ENCODE peak calls at places on chromosome 2, in nine cellular contexts. K is fibroblast of the conjunctiva; J is astrocyte of the spinal cord; L is activated T-cell treated with anti-CD3 and anti-CD28 coated beads, Interleukin-2, amount 50 U/mL, for 72 hours; R is GM03348; X is fibroblast of lung; F is nephron progenitor cell; U is EH; W is activated T-helper 9 cell treated with anti-CD3 and anti-CD28 coated beads, Interleukin-2, amount 50 U/mL, for 16 hours. Q is an unnamed sample.

GRCh38 chr2:156580501-156580900 is 144.3 kb downstream of the GPD2 start:
- DNase-seq in F (no peak), U (no peak), J (no peak), K (no peak), R (no peak), X (no peak), W (no peak), L (no peak), Q (no peak)

GRCh38 chr2:3656762-3657691 is 973 bp upstream of the ALLC start:
- DNase-seq in X (peak), R (peak), L (no peak), K (no peak), J (peak), U (no peak), F (no peak), W (no peak), Q (no peak)

GRCh38 chr2:239348563-239349447 is 52.0 kb downstream of the HDAC4 start:
- DNase-seq in L (no peak), K (no peak), F (peak), J (peak), R (no peak), W (no peak), X (no peak), U (peak), Q (no peak)

GRCh38 chr2:40034198-40034597 is 255.1 kb upstream of the THUMPD2 start:
- DNase-seq in X (peak), W (no peak), R (peak), U (peak), F (no peak), J (peak), K (no peak), L (no peak), Q (no peak)

GRCh38 chr2:26459991-26460612 is 17.8 kb downstream of the OTOF start:
- DNase-seq in W (no peak), U (no peak), J (no peak), R (no peak), X (no peak), F (no peak), K (no peak), L (no peak), Q (no peak)

GRCh38 chr2:222318712-222319575 is 20.1 kb upstream of the PAX3 start:
- DNase-seq in J (no peak), U (peak), W (no peak), L (peak), F (peak), K (no peak), R (peak), X (peak), Q (no peak)

GRCh38 chr2:124908411-124908810 is 883.3 kb downstream of the CNTNAP5 start:
- DNase-seq in L (no peak), F (no peak), J (peak), X (peak), R (no peak), K (no peak), U (peak), W (no peak), Q (no peak)

GRCh38 chr2:15577071-15577706 is 14.5 kb upstream of the DDX1 start:
- DNase-seq in F (peak), X (peak), W (peak), L (peak), J (peak), R (peak), K (peak), U (peak), Q (no peak)

GRCh38 chr2:171655584-171655983 is 31.7 kb upstream of the DYNC1I2 start:
- DNase-seq in K (no peak), X (no peak), R (no peak), W (no peak), L (no peak), U (no peak), J (no peak), F (no peak), Q (no peak)

GRCh38 chr2:51795248-51795888 is 763.4 kb upstream of the NRXN1 start:
- DNase-seq in J (no peak), X (no peak), U (no peak), R (no peak), F (peak), L (no peak), K (no peak), W (no peak), Q (no peak)

GRCh38 chr2:237743561-237744269 is 54.9 kb upstream of the RBM44 start:
- DNase-seq in L (no peak), F (no peak), K (no peak), J (peak), U (peak), X (peak), W (no peak), R (peak), Q (no peak)

GRCh38 chr2:197357986-197358385 is 47.4 kb upstream of the ANKRD44 start:
- DNase-seq in F (no peak), W (no peak), K (no peak), X (no peak), R (no peak), L (no peak), U (no peak), J (no peak), Q (no peak)

GRCh38 chr2:25833566-25833965 is 44.7 kb downstream of the ASXL2 start:
- DNase-seq in W (no peak), F (no peak), K (no peak), U (peak), L (no peak), R (no peak), J (no peak), X (peak), Q (peak)

GRCh38 chr2:70645733-70646420 is 92.3 kb upstream of the TGFA start:
- DNase-seq in J (no peak), W (no peak), R (peak), F (peak), K (no peak), X (no peak), U (peak), L (no peak), Q (no peak)

GRCh38 chr2:43537137-43537536 is 58.7 kb downstream of the THADA start:
- DNase-seq in W (no peak), F (no peak), L (no peak), U (no peak), J (peak), R (no peak), X (no peak), K (no peak), Q (no peak)

GRCh38 chr2:179554639-179555038 is 290.0 kb upstream of the SESTD1 start:
- DNase-seq in R (no peak), L (no peak), J (no peak), U (no peak), F (no peak), W (no peak), K (no peak), X (no peak), Q (no peak)

Q was measured in epithelial cell of proximal tubule.